ENCODE peak calls at places on chromosomes 1 and 21, in seven cellular contexts. One of them, this sample, is unnamed.

GRCh38 chr1:19257178-19257914 is 5.7 kb downstream of the MRTO4 start:
- DNase-seq in HCT116: no peak
- DNase-seq in pancreas: no peak
- DNase-seq in skeletal muscle cell: no peak
- DNase-seq in aorta: no peak
- DNase-seq in foreskin fibroblast: no peak
- DNase-seq in endothelial cell of umbilical vein: no peak
- DNase-seq in this sample: no peak

GRCh38 chr21:16264314-16264713 is 534.5 kb downstream of the USP25 start:
- DNase-seq in HCT116: no peak
- DNase-seq in pancreas: no peak
- DNase-seq in skeletal muscle cell: peak
- DNase-seq in aorta: no peak
- DNase-seq in foreskin fibroblast: no peak
- DNase-seq in endothelial cell of umbilical vein: peak
- DNase-seq in this sample: no peak

GRCh38 chr1:18901952-18902522 is 318 bp downstream of the ALDH4A1 start:
- DNase-seq in HCT116: no peak
- DNase-seq in pancreas: no peak
- DNase-seq in skeletal muscle cell: no peak
- DNase-seq in aorta: no peak
- DNase-seq in foreskin fibroblast: peak
- DNase-seq in endothelial cell of umbilical vein: no peak
- DNase-seq in this sample: no peak

GRCh38 chr1:109876617-109877319 is 33.9 kb upstream of the CSF1 start:
- DNase-seq in HCT116: no peak
- DNase-seq in pancreas: no peak
- DNase-seq in skeletal muscle cell: no peak
- DNase-seq in aorta: no peak
- DNase-seq in foreskin fibroblast: peak
- DNase-seq in endothelial cell of umbilical vein: no peak
- DNase-seq in this sample: no peak

GRCh38 chr1:170126691-170127090 is 19.1 kb upstream of the NTMT2 start:
- DNase-seq in HCT116: no peak
- DNase-seq in pancreas: no peak
- DNase-seq in skeletal muscle cell: peak
- DNase-seq in aorta: no peak
- DNase-seq in foreskin fibroblast: peak
- DNase-seq in endothelial cell of umbilical vein: no peak
- DNase-seq in this sample: peak

GRCh38 chr1:234861761-234862160 is 251.8 kb upstream of the IRF2BP2 start:
- DNase-seq in HCT116: no peak
- DNase-seq in pancreas: no peak
- DNase-seq in skeletal muscle cell: no peak
- DNase-seq in aorta: no peak
- DNase-seq in foreskin fibroblast: no peak
- DNase-seq in endothelial cell of umbilical vein: no peak
- DNase-seq in this sample: no peak

GRCh38 chr1:79959635-79960034 is 953.1 kb upstream of the ADGRL4 start:
- DNase-seq in HCT116: no peak
- DNase-seq in pancreas: no peak
- DNase-seq in skeletal muscle cell: no peak
- DNase-seq in aorta: no peak
- DNase-seq in foreskin fibroblast: no peak
- DNase-seq in endothelial cell of umbilical vein: no peak
- DNase-seq in this sample: no peak

GRCh38 chr1:198156111-198156744 is 570 bp upstream of the NEK7 start:
- DNase-seq in HCT116: peak
- DNase-seq in pancreas: peak
- DNase-seq in skeletal muscle cell: no peak
- DNase-seq in aorta: peak
- DNase-seq in foreskin fibroblast: peak
- DNase-seq in endothelial cell of umbilical vein: peak
- DNase-seq in this sample: peak

GRCh38 chr1:39653546-39654031 is 14.1 kb upstream of the HEYL start:
- DNase-seq in HCT116: peak
- DNase-seq in pancreas: peak
- DNase-seq in skeletal muscle cell: no peak
- DNase-seq in aorta: peak
- DNase-seq in foreskin fibroblast: peak
- DNase-seq in endothelial cell of umbilical vein: peak
- DNase-seq in this sample: no peak
- H3K4me3 ChIP-seq in HCT116: no peak
- H3K4me3 ChIP-seq in pancreas: no peak
- H3K4me3 ChIP-seq in skeletal muscle cell: no peak
- H3K4me3 ChIP-seq in aorta: no peak
- H3K4me3 ChIP-seq in foreskin fibroblast: peak
- H3K4me3 ChIP-seq in endothelial cell of umbilical vein: no peak
- H3K4me3 ChIP-seq in this sample: no peak

GRCh38 chr1:65691152-65691900 is 101.4 kb upstream of the PDE4B start:
- DNase-seq in HCT116: no peak
- DNase-seq in pancreas: no peak
- DNase-seq in skeletal muscle cell: no peak
- DNase-seq in aorta: no peak
- DNase-seq in foreskin fibroblast: peak
- DNase-seq in endothelial cell of umbilical vein: peak
- DNase-seq in this sample: no peak

GRCh38 chr1:65688848-65689247 is 103.8 kb upstream of the PDE4B start:
- DNase-seq in HCT116: no peak
- DNase-seq in pancreas: no peak
- DNase-seq in skeletal muscle cell: no peak
- DNase-seq in aorta: no peak
- DNase-seq in foreskin fibroblast: peak
- DNase-seq in endothelial cell of umbilical vein: no peak
- DNase-seq in this sample: no peak

GRCh38 chr1:65687435-65688214 is 105.1 kb upstream of the PDE4B start:
- DNase-seq in HCT116: peak
- DNase-seq in pancreas: peak
- DNase-seq in skeletal muscle cell: peak
- DNase-seq in aorta: peak
- DNase-seq in foreskin fibroblast: peak
- DNase-seq in endothelial cell of umbilical vein: peak
- DNase-seq in this sample: no peak

GRCh38 chr1:65691962-65692361 is 100.7 kb upstream of the PDE4B start:
- DNase-seq in HCT116: no peak
- DNase-seq in pancreas: no peak
- DNase-seq in skeletal muscle cell: no peak
- DNase-seq in aorta: no peak
- DNase-seq in foreskin fibroblast: peak
- DNase-seq in endothelial cell of umbilical vein: no peak
- DNase-seq in this sample: no peak

GRCh38 chr1:65688215-65688566 is 104.5 kb upstream of the PDE4B start:
- DNase-seq in HCT116: no peak
- DNase-seq in pancreas: no peak
- DNase-seq in skeletal muscle cell: no peak
- DNase-seq in aorta: no peak
- DNase-seq in foreskin fibroblast: no peak
- DNase-seq in endothelial cell of umbilical vein: no peak
- DNase-seq in this sample: no peak
- H3K4me3 ChIP-seq in HCT116: no peak
- H3K4me3 ChIP-seq in pancreas: no peak
- H3K4me3 ChIP-seq in skeletal muscle cell: no peak
- H3K4me3 ChIP-seq in aorta: no peak
- H3K4me3 ChIP-seq in foreskin fibroblast: no peak
- H3K4me3 ChIP-seq in endothelial cell of umbilical vein: no peak
- H3K4me3 ChIP-seq in this sample: no peak

GRCh38 chr21:35071347-35071746 is 22.2 kb upstream of the RUNX1 start:
- DNase-seq in HCT116: no peak
- DNase-seq in pancreas: no peak
- DNase-seq in skeletal muscle cell: no peak
- DNase-seq in aorta: no peak
- DNase-seq in foreskin fibroblast: peak
- DNase-seq in endothelial cell of umbilical vein: no peak
- DNase-seq in this sample: no peak

GRCh38 chr21:35066824-35067223 is 17.7 kb upstream of the RUNX1 start:
- DNase-seq in HCT116: no peak
- DNase-seq in pancreas: no peak
- DNase-seq in skeletal muscle cell: no peak
- DNase-seq in aorta: no peak
- DNase-seq in foreskin fibroblast: no peak
- DNase-seq in endothelial cell of umbilical vein: no peak
- DNase-seq in this sample: no peak

GRCh38 chr21:35072960-35073359 is 23.9 kb upstream of the RUNX1 start:
- DNase-seq in HCT116: no peak
- DNase-seq in pancreas: no peak
- DNase-seq in skeletal muscle cell: no peak
- DNase-seq in aorta: no peak
- DNase-seq in foreskin fibroblast: peak
- DNase-seq in endothelial cell of umbilical vein: peak
- DNase-seq in this sample: no peak

GRCh38 chr21:35072557-35072956 is 23.5 kb upstream of the RUNX1 start:
- DNase-seq in HCT116: no peak
- DNase-seq in pancreas: no peak
- DNase-seq in skeletal muscle cell: no peak
- DNase-seq in aorta: no peak
- DNase-seq in foreskin fibroblast: no peak
- DNase-seq in endothelial cell of umbilical vein: no peak
- DNase-seq in this sample: no peak

DNA sequence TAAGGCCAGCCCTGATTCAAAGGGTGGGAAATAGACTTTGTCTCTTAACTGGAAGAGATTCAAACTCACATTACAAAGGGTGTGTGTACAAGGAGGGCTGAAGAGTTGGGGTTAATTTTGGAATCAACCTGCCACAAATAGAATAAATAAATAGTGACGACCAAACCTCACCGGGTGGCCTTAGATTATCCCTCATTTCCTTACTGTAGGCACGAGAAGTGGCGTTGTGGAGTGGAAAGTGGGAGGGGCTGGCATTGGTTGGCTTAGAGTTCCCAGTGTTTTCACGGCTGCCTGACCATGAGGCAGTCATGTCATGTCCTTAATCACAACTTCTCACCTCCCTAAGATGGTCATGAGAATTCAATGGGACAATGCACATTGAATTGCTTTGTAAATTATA is 21.3 kb upstream of the RUNX1 start:
- DNase-seq in HCT116: no peak
- DNase-seq in pancreas: no peak
- DNase-seq in skeletal muscle cell: no peak
- DNase-seq in aorta: no peak
- DNase-seq in foreskin fibroblast: no peak
- DNase-seq in endothelial cell of umbilical vein: no peak
- DNase-seq in this sample: no peak
- H3K4me3 ChIP-seq in HCT116: no peak
- H3K4me3 ChIP-seq in pancreas: no peak
- H3K4me3 ChIP-seq in skeletal muscle cell: no peak
- H3K4me3 ChIP-seq in aorta: no peak
- H3K4me3 ChIP-seq in foreskin fibroblast: no peak
- H3K4me3 ChIP-seq in endothelial cell of umbilical vein: no peak
- H3K4me3 ChIP-seq in this sample: no peak

GRCh38 chr1:244314921-244315544 is 136.7 kb downstream of the ADSS2 start:
- DNase-seq in HCT116: no peak
- DNase-seq in pancreas: no peak
- DNase-seq in skeletal muscle cell: peak
- DNase-seq in aorta: no peak
- DNase-seq in foreskin fibroblast: no peak
- DNase-seq in endothelial cell of umbilical vein: peak
- DNase-seq in this sample: no peak

GRCh38 chr1:244316407-244316806 is 135.3 kb downstream of the ADSS2 start:
- DNase-seq in HCT116: no peak
- DNase-seq in pancreas: no peak
- DNase-seq in skeletal muscle cell: no peak
- DNase-seq in aorta: no peak
- DNase-seq in foreskin fibroblast: peak
- DNase-seq in endothelial cell of umbilical vein: no peak
- DNase-seq in this sample: no peak

GRCh38 chr1:244315996-244316395 is 135.7 kb downstream of the ADSS2 start:
- DNase-seq in HCT116: no peak
- DNase-seq in pancreas: no peak
- DNase-seq in skeletal muscle cell: no peak
- DNase-seq in aorta: no peak
- DNase-seq in foreskin fibroblast: no peak
- DNase-seq in endothelial cell of umbilical vein: no peak
- DNase-seq in this sample: no peak

GRCh38 chr1:244313346-244313745 is 138.4 kb downstream of the ADSS2 start:
- DNase-seq in HCT116: no peak
- DNase-seq in pancreas: no peak
- DNase-seq in skeletal muscle cell: no peak
- DNase-seq in aorta: no peak
- DNase-seq in foreskin fibroblast: no peak
- DNase-seq in endothelial cell of umbilical vein: no peak
- DNase-seq in this sample: no peak

GRCh38 chr1:244311784-244312532 is 139.8 kb downstream of the ADSS2 start:
- DNase-seq in HCT116: no peak
- DNase-seq in pancreas: no peak
- DNase-seq in skeletal muscle cell: peak
- DNase-seq in aorta: no peak
- DNase-seq in foreskin fibroblast: peak
- DNase-seq in endothelial cell of umbilical vein: no peak
- DNase-seq in this sample: no peak
- H3K4me3 ChIP-seq in HCT116: no peak
- H3K4me3 ChIP-seq in pancreas: no peak
- H3K4me3 ChIP-seq in skeletal muscle cell: no peak
- H3K4me3 ChIP-seq in aorta: no peak
- H3K4me3 ChIP-seq in foreskin fibroblast: no peak
- H3K4me3 ChIP-seq in endothelial cell of umbilical vein: no peak
- H3K4me3 ChIP-seq in this sample: no peak